ENCODE peak calls at places on chromosomes 1 and 21, in seven cellular contexts. G is adrenal gland; R is RKO; F is stimulated activated CD4-positive, alpha-beta T cell treated with anti-CD3 and anti-CD28 coated beads, Interleukin-4, amount 100 ng/mL, for 48 hours; K is NCI-H2081; T is mucosa of gallbladder; Q is central memory CD4-positive, alpha-beta T cell. A is an unnamed sample.

GRCh38 chr1:172180886-172181285 is 239.6 kb upstream of the C1orf105 start:
- DNase-seq in G (peak), R (no peak), F (peak), K (no peak), T (peak), Q (peak), A (no peak)

GRCh38 chr1:4915159-4915558 is 260.8 kb downstream of the AJAP1 start:
- DNase-seq in G (no peak), R (no peak), F (no peak), K (no peak), T (no peak), Q (no peak), A (no peak)

GRCh38 chr1:44405804-44406743 is 1.0 kb downstream of the RNF220 start:
- DNase-seq in G (no peak), R (peak), F (no peak), K (peak), T (no peak), Q (peak), A (no peak)

GRCh38 chr1:206555473-206555935 is 48.2 kb downstream of the RASSF5 start:
- DNase-seq in G (peak), R (no peak), F (no peak), K (no peak), T (peak), Q (peak), A (no peak)

GRCh38 chr1:18261891-18262290 is 154.3 kb downstream of the IGSF21 start:
- DNase-seq in G (no peak), R (no peak), F (no peak), K (no peak), T (no peak), Q (no peak), A (no peak)

GRCh38 chr1:9787702-9788101 is 36.1 kb downstream of the CLSTN1 start:
- DNase-seq in G (no peak), R (no peak), F (peak), K (no peak), T (no peak), Q (peak), A (no peak)

GRCh38 chr1:59596956-59597355 is 217.8 kb upstream of the HOOK1 start:
- DNase-seq in G (no peak), R (no peak), F (no peak), K (no peak), T (no peak), Q (no peak), A (peak)

GRCh38 chr1:56755911-56756310 is 63.3 kb downstream of the FYB2 start:
- DNase-seq in G (no peak), R (no peak), F (no peak), K (no peak), T (no peak), Q (no peak), A (no peak)

GRCh38 chr1:68704800-68705443 is 208.0 kb upstream of the DEPDC1 start:
- DNase-seq in G (no peak), R (no peak), F (no peak), K (no peak), T (no peak), Q (no peak), A (no peak)

GRCh38 chr1:25065246-25066238 is 135.5 kb upstream of the RUNX3 start:
- DNase-seq in G (no peak), R (no peak), F (no peak), K (no peak), T (no peak), Q (no peak), A (no peak)

GRCh38 chr1:106439475-106439874 is 617.0 kb upstream of the PRMT6 start:
- DNase-seq in G (no peak), R (peak), F (no peak), K (no peak), T (no peak), Q (no peak), A (no peak)

GRCh38 chr1:20634065-20634593 is 871 bp downstream of the PINK1 start:
- DNase-seq in G (no peak), R (no peak), F (no peak), K (no peak), T (no peak), Q (no peak), A (peak)

GRCh38 chr21:34227386-34227852 is 136.4 kb upstream of the KCNE2 start:
- DNase-seq in G (no peak), R (no peak), F (no peak), K (no peak), T (peak), Q (no peak), A (no peak)

GRCh38 chr21:45004481-45005263 is 64.8 kb downstream of the SLX9 start:
- DNase-seq in G (no peak), R (peak), F (peak), K (no peak), T (no peak), Q (no peak), A (no peak)

GRCh38 chr1:16248603-16249534 is 11.9 kb upstream of the CPLANE2 start:
- DNase-seq in G (peak), R (peak), F (no peak), K (peak), T (peak), Q (no peak), A (peak)

GRCh38 chr1:246947255-246947654 is 15.5 kb upstream of the AHCTF1 start:
- DNase-seq in G (peak), R (no peak), F (no peak), K (no peak), T (peak), Q (no peak), A (no peak)

GRCh38 chr1:36542024-36542961 is 59.6 kb upstream of the CSF3R start:
- DNase-seq in G (no peak), R (no peak), F (no peak), K (peak), T (no peak), Q (no peak), A (no peak)

GRCh38 chr1:233172201-233172600 is 123.3 kb downstream of the PCNX2 start:
- DNase-seq in G (no peak), R (peak), F (no peak), K (no peak), T (no peak), Q (no peak), A (no peak)

GRCh38 chr1:170309389-170310013 is 163.7 kb downstream of the NTMT2 start:
- DNase-seq in G (no peak), R (no peak), F (no peak), K (no peak), T (no peak), Q (no peak), A (no peak)

GRCh38 chr1:84619383-84620093 is 45.3 kb upstream of the CTBS start:
- DNase-seq in G (peak), R (peak), F (peak), K (peak), T (no peak), Q (no peak), A (peak)

GRCh38 chr1:159005676-159006075 is 4.0 kb upstream of the IFI16 start:
- DNase-seq in G (no peak), R (no peak), F (no peak), K (no peak), T (no peak), Q (no peak), A (no peak)

GRCh38 chr1:201076036-201076435 is 36.2 kb downstream of the CACNA1S start:
- DNase-seq in G (no peak), R (no peak), F (no peak), K (no peak), T (no peak), Q (no peak), A (no peak)

GRCh38 chr1:181656491-181656890 is 173.2 kb downstream of the CACNA1E start:
- DNase-seq in G (no peak), R (peak), F (no peak), K (no peak), T (no peak), Q (no peak), A (no peak)